ENCODE peak calls at places on chromosomes 16 and 17, in five cellular contexts. B is stimulated activated naive B cell treated with anti-CD40 and anti-IgM and Interleukin-4, amounts not matched to agents 10 μg/mL and 1 μg/mL and 100 μg/mL, for 72 hours; U is ACHN; J is activated T-helper 1 cell treated with anti-CD3 and anti-CD28 coated beads, Interleukin-2, amount 50 U/mL, for 16 hours; Q is HEK293T. F is an unnamed sample.

GRCh38 chr17:1058423-1059130 is 61.6 kb downstream of the TIMM22 start:
- DNase-seq in B (no peak), U (peak), J (no peak), Q (peak), F (no peak)

GRCh38 chr16:69326172-69326873 is 4.1 kb downstream of the PDF start:
- DNase-seq in B (no peak), U (peak), J (no peak), Q (no peak), F (no peak)

GRCh38 chr17:39564201-39564828 is 43.4 kb downstream of the NEUROD2 start:
- DNase-seq in B (no peak), U (no peak), J (no peak), Q (no peak), F (no peak)

GRCh38 chr17:39739020-39739884 is 1.5 kb downstream of the GRB7 start:
- DNase-seq in B (no peak), U (peak), J (no peak), Q (no peak), F (peak)

GRCh38 chr16:67917140-67917851 is 14.4 kb downstream of the CTRL start:
- DNase-seq in B (no peak), U (no peak), J (no peak), Q (no peak), F (no peak)

GRCh38 chr17:60315650-60316049 is 76.3 kb downstream of the USP32 start:
- DNase-seq in B (no peak), U (peak), J (no peak), Q (peak), F (no peak)

GRCh38 chr17:27612160-27612767 is 18.7 kb upstream of the LGALS9 start:
- DNase-seq in B (no peak), U (no peak), J (no peak), Q (no peak), F (no peak)

GRCh38 chr16:69935740-69936139 is 15.4 kb upstream of the CLEC18A start:
- DNase-seq in B (no peak), U (no peak), J (no peak), Q (no peak), F (no peak)

GRCh38 chr16:31709181-31709580 is 164.4 kb upstream of the ZNF267 start:
- DNase-seq in B (no peak), U (no peak), J (no peak), Q (no peak), F (no peak)

GRCh38 chr17:72985882-72986720 is 106.4 kb downstream of the SLC39A11 start:
- DNase-seq in B (peak), U (peak), J (peak), Q (peak), F (peak)

GRCh38 chr16:19014456-19014855 is 30.7 kb downstream of the TMC7 start:
- DNase-seq in B (no peak), U (no peak), J (no peak), Q (no peak), F (no peak)

GRCh38 chr17:27367121-27367981 is 73.4 kb downstream of the WSB1 start:
- DNase-seq in B (no peak), U (no peak), J (no peak), Q (no peak), F (no peak)

GRCh38 chr17:1890758-1891450 is 61.1 kb downstream of the RPA1 start:
- DNase-seq in B (no peak), U (no peak), J (no peak), Q (no peak), F (no peak)